ENCODE peak calls at places on chromosomes 3 and 15, in six cellular contexts. One of them, this sample, is unnamed.

GRCh38 chr3:45841701-45842491 is at the start of gene LZTFL1:
- DNase-seq in NCI-H1694: peak
- DNase-seq in Panc1: peak
- DNase-seq in NCI-H187: peak
- DNase-seq in globus pallidus: peak
- DNase-seq in mesendoderm: peak
- DNase-seq in this sample: peak

GRCh38 chr3:189353318-189353958 is 181.7 kb downstream of the TPRG1 start:
- DNase-seq in NCI-H1694: no peak
- DNase-seq in Panc1: no peak
- DNase-seq in NCI-H187: no peak
- DNase-seq in globus pallidus: no peak
- DNase-seq in mesendoderm: no peak
- DNase-seq in this sample: no peak

GRCh38 chr3:47162695-47163022 is 1.3 kb downstream of the SETD2 start:
- DNase-seq in NCI-H1694: no peak
- DNase-seq in Panc1: no peak
- DNase-seq in NCI-H187: no peak
- DNase-seq in globus pallidus: no peak
- DNase-seq in mesendoderm: peak
- DNase-seq in this sample: no peak

GRCh38 chr3:193008654-193009053 is 91.0 kb upstream of the MB21D2 start:
- DNase-seq in NCI-H1694: no peak
- DNase-seq in Panc1: no peak
- DNase-seq in NCI-H187: no peak
- DNase-seq in globus pallidus: no peak
- DNase-seq in mesendoderm: peak
- DNase-seq in this sample: no peak

GRCh38 chr3:152272771-152273242 is 4.1 kb downstream of the MBNL1 start:
- DNase-seq in NCI-H1694: no peak
- DNase-seq in Panc1: peak
- DNase-seq in NCI-H187: no peak
- DNase-seq in globus pallidus: no peak
- DNase-seq in mesendoderm: no peak
- DNase-seq in this sample: no peak

GRCh38 chr3:143207338-143207961 is 87.9 kb downstream of the CHST2 start:
- DNase-seq in NCI-H1694: no peak
- DNase-seq in Panc1: no peak
- DNase-seq in NCI-H187: no peak
- DNase-seq in globus pallidus: no peak
- DNase-seq in mesendoderm: no peak
- DNase-seq in this sample: no peak

GRCh38 chr3:123636431-123636841 is 51.6 kb upstream of the HACD2 start:
- DNase-seq in NCI-H1694: no peak
- DNase-seq in Panc1: no peak
- DNase-seq in NCI-H187: peak
- DNase-seq in globus pallidus: no peak
- DNase-seq in mesendoderm: peak
- DNase-seq in this sample: no peak

GRCh38 chr15:69093127-69093526 is 67.3 kb upstream of the GLCE start:
- DNase-seq in NCI-H1694: no peak
- DNase-seq in Panc1: no peak
- DNase-seq in NCI-H187: no peak
- DNase-seq in globus pallidus: no peak
- DNase-seq in mesendoderm: peak
- DNase-seq in this sample: no peak

GRCh38 chr3:130529816-130530215 is 12.8 kb downstream of the COL6A6 start:
- DNase-seq in NCI-H1694: no peak
- DNase-seq in Panc1: no peak
- DNase-seq in NCI-H187: no peak
- DNase-seq in globus pallidus: no peak
- DNase-seq in mesendoderm: peak
- DNase-seq in this sample: no peak

GRCh38 chr15:40908095-40908494 is 13.8 kb downstream of the VPS18 start:
- DNase-seq in NCI-H1694: no peak
- DNase-seq in Panc1: no peak
- DNase-seq in NCI-H187: no peak
- DNase-seq in globus pallidus: no peak
- DNase-seq in mesendoderm: no peak
- DNase-seq in this sample: no peak

GRCh38 chr15:100438570-100438969 is 90.2 kb downstream of the CERS3 start:
- DNase-seq in NCI-H1694: no peak
- DNase-seq in Panc1: no peak
- DNase-seq in NCI-H187: no peak
- DNase-seq in globus pallidus: peak
- DNase-seq in mesendoderm: no peak
- DNase-seq in this sample: peak

GRCh38 chr3:134652409-134652831 is 1.6 kb upstream of the KY start:
- DNase-seq in NCI-H1694: no peak
- DNase-seq in Panc1: no peak
- DNase-seq in NCI-H187: peak
- DNase-seq in globus pallidus: no peak
- DNase-seq in mesendoderm: no peak
- DNase-seq in this sample: no peak

GRCh38 chr3:196778755-196779154 is 39.1 kb downstream of the PAK2 start:
- DNase-seq in NCI-H1694: no peak
- DNase-seq in Panc1: no peak
- DNase-seq in NCI-H187: no peak
- DNase-seq in globus pallidus: no peak
- DNase-seq in mesendoderm: no peak
- DNase-seq in this sample: no peak

GRCh38 chr15:45884755-45885445 is 250.1 kb downstream of the SQOR start:
- DNase-seq in NCI-H1694: no peak
- DNase-seq in Panc1: no peak
- DNase-seq in NCI-H187: no peak
- DNase-seq in globus pallidus: no peak
- DNase-seq in mesendoderm: no peak
- DNase-seq in this sample: no peak

GRCh38 chr15:48802867-48803266 is 8.0 kb downstream of the CEP152 start:
- DNase-seq in NCI-H1694: no peak
- DNase-seq in Panc1: no peak
- DNase-seq in NCI-H187: no peak
- DNase-seq in globus pallidus: no peak
- DNase-seq in mesendoderm: peak
- DNase-seq in this sample: no peak

GRCh38 chr15:25773248-25773647 is 89.9 kb downstream of the ATP10A start:
- DNase-seq in NCI-H1694: no peak
- DNase-seq in Panc1: no peak
- DNase-seq in NCI-H187: no peak
- DNase-seq in globus pallidus: no peak
- DNase-seq in mesendoderm: no peak
- DNase-seq in this sample: no peak